ENCODE peak calls at places on chromosomes 6 and 20, in seven cellular contexts. H is suprapubic skin, U is choroid plexus epithelial cell, B is astrocyte, L is PC-9, F is fibroblast of mammary gland, Q is kidney epithelial cell. P is an unnamed sample.

GRCh38 chr6:13395272-13396237 is 67.2 kb upstream of the TBC1D7 start:
- DNase-seq in H (no peak), U (peak), B (peak), L (peak), F (peak), Q (peak), P (peak)

GRCh38 chr6:78605909-78606446 is 261.4 kb upstream of the IRAK1BP1 start:
- DNase-seq in H (no peak), U (peak), B (peak), L (no peak), F (peak), Q (no peak), P (peak)

GRCh38 chr6:112622036-112622435 is 274.9 kb downstream of the RFPL4B start:
- DNase-seq in H (no peak), U (peak), B (no peak), L (no peak), F (no peak), Q (no peak), P (no peak)

GRCh38 chr6:75167426-75167825 is 38.4 kb downstream of the COL12A1 start:
- DNase-seq in H (no peak), U (no peak), B (no peak), L (no peak), F (no peak), Q (no peak), P (peak)

GRCh38 chr20:21125072-21125848 is 622 bp upstream of the KIZ start:
- DNase-seq in H (peak), U (peak), B (peak), L (peak), F (peak), Q (no peak), P (no peak)

GRCh38 chr20:31968299-31969126 is 562 bp downstream of the XKR7 start:
- DNase-seq in H (peak), U (peak), B (peak), L (no peak), F (peak), Q (peak), P (no peak)

GRCh38 chr6:148771212-148771601 is 24.4 kb downstream of the UST start:
- DNase-seq in H (no peak), U (no peak), B (no peak), L (no peak), F (no peak), Q (no peak), P (no peak)

GRCh38 chr6:98871057-98871456 is 36.7 kb downstream of the POU3F2 start:
- DNase-seq in H (no peak), U (peak), B (peak), L (peak), F (peak), Q (no peak), P (no peak)

GRCh38 chr6:84228198-84228543 is 728 bp upstream of the CEP162 start:
- DNase-seq in H (no peak), U (no peak), B (no peak), L (no peak), F (no peak), Q (no peak), P (no peak)

GRCh38 chr6:104404377-104404776 is 455.3 kb downstream of the HACE1 start:
- DNase-seq in H (no peak), U (no peak), B (no peak), L (no peak), F (peak), Q (no peak), P (no peak)

GRCh38 chr6:52937908-52938307 is 28.4 kb upstream of the GSTA3 start:
- DNase-seq in H (no peak), U (no peak), B (peak), L (no peak), F (peak), Q (peak), P (no peak)

GRCh38 chr6:156825475-156825874 is 48.3 kb downstream of the ARID1B start:
- DNase-seq in H (no peak), U (no peak), B (no peak), L (no peak), F (no peak), Q (no peak), P (no peak)

GRCh38 chr6:163355471-163355991 is 59.0 kb upstream of the QKI start:
- DNase-seq in H (no peak), U (peak), B (peak), L (no peak), F (peak), Q (no peak), P (peak)

GRCh38 chr6:134165827-134166226 is 113.4 kb upstream of the SLC2A12 start:
- DNase-seq in H (no peak), U (peak), B (no peak), L (peak), F (peak), Q (no peak), P (no peak)

GRCh38 chr6:168101201-168102092 is 22.4 kb upstream of the FRMD1 start:
- DNase-seq in H (no peak), U (no peak), B (no peak), L (no peak), F (no peak), Q (no peak), P (no peak)

GRCh38 chr6:105482227-105482839 is 79.5 kb upstream of the PREP start:
- DNase-seq in H (peak), U (peak), B (no peak), L (no peak), F (peak), Q (no peak), P (no peak)

GRCh38 chr20:47397652-47398301 is 41.3 kb upstream of the ZMYND8 start:
- DNase-seq in H (no peak), U (no peak), B (no peak), L (no peak), F (no peak), Q (no peak), P (no peak)

GRCh38 chr6:157558487-157559200 is 177.7 kb downstream of the ZDHHC14 start:
- DNase-seq in H (no peak), U (no peak), B (no peak), L (no peak), F (no peak), Q (no peak), P (no peak)

GRCh38 chr20:38111366-38112232 is 53.5 kb downstream of the TGM2 start:
- DNase-seq in H (no peak), U (no peak), B (no peak), L (no peak), F (no peak), Q (no peak), P (no peak)

GRCh38 chr6:159646136-159646535 is 46.9 kb downstream of the SOD2 start:
- DNase-seq in H (no peak), U (peak), B (no peak), L (no peak), F (peak), Q (no peak), P (no peak)

GRCh38 chr6:16045238-16045637 is 83.6 kb upstream of the MYLIP start:
- DNase-seq in H (no peak), U (peak), B (no peak), L (no peak), F (peak), Q (no peak), P (no peak)

GRCh38 chr6:85417336-85417735 is 32.5 kb upstream of the NT5E start:
- DNase-seq in H (no peak), U (no peak), B (no peak), L (no peak), F (peak), Q (no peak), P (no peak)

GRCh38 chr20:36856196-36856595 is 19.7 kb upstream of the TLDC2 start:
- DNase-seq in H (no peak), U (no peak), B (no peak), L (no peak), F (peak), Q (no peak), P (no peak)

GRCh38 chr20:41003143-41003932 is 25.3 kb upstream of the TOP1 start:
- DNase-seq in H (peak), U (peak), B (peak), L (peak), F (peak), Q (peak), P (peak)

GRCh38 chr6:31385041-31385440 is 18.4 kb upstream of the MICA start:
- DNase-seq in H (no peak), U (no peak), B (no peak), L (no peak), F (no peak), Q (no peak), P (no peak)

GRCh38 chr6:158705386-158706126 is 55.7 kb downstream of the SYTL3 start:
- DNase-seq in H (no peak), U (no peak), B (no peak), L (no peak), F (no peak), Q (no peak), P (no peak)

GRCh38 chr20:44650777-44651493 is 564 bp downstream of the ADA start:
- DNase-seq in H (no peak), U (no peak), B (no peak), L (no peak), F (peak), Q (no peak), P (no peak)

GRCh38 chr20:53243152-53243551 is 271.0 kb downstream of the TSHZ2 start:
- DNase-seq in H (no peak), U (no peak), B (no peak), L (peak), F (no peak), Q (no peak), P (no peak)

GRCh38 chr6:42367353-42368011 is 84.2 kb downstream of the TRERF1 start:
- DNase-seq in H (no peak), U (peak), B (no peak), L (no peak), F (no peak), Q (no peak), P (no peak)

GRCh38 chr6:5511924-5512323 is 250.6 kb downstream of the FARS2 start:
- DNase-seq in H (no peak), U (peak), B (peak), L (no peak), F (peak), Q (no peak), P (peak)

GRCh38 chr20:36848078-36848660 is 27.8 kb upstream of the TLDC2 start:
- DNase-seq in H (no peak), U (peak), B (peak), L (no peak), F (peak), Q (no peak), P (no peak)

GRCh38 chr6:19301980-19302379 is 535.2 kb upstream of the ID4 start:
- DNase-seq in H (no peak), U (peak), B (peak), L (peak), F (peak), Q (no peak), P (peak)

GRCh38 chr6:132712366-132712765 is 1.5 kb downstream of the VNN1 start:
- DNase-seq in H (no peak), U (peak), B (peak), L (peak), F (peak), Q (peak), P (peak)

GRCh38 chr20:25195962-25196700 is 619 bp downstream of the ENTPD6 start:
- DNase-seq in H (peak), U (no peak), B (no peak), L (peak), F (no peak), Q (no peak), P (no peak)

GRCh38 chr20:45419188-45420091 is 3.5 kb downstream of the PIGT start:
- DNase-seq in H (peak), U (peak), B (peak), L (peak), F (peak), Q (peak), P (no peak)

DNA sequence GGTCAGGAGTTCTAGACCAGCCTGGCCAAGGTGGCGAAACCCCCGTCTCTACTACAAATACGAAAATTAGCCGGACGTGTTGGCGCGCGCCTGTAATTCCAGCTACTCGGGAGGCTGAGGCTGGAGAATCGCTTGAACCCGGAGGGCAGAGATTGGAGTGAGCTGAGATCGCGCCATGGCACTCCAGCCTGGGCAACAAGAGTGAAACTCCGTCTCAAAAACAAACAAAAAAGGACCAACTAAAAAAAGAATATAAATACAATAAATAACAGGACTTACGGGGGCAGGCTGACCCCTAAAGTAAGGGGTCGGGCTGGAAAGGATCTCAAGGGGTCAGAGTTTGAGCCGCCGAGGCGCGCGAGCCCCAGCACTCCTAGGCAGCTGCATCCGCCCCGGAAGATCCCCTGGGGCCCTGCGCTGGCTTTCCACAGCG is 509 bp upstream of the TPD52L2 start:
- DNase-seq in H (no peak), U (no peak), B (no peak), L (no peak), F (no peak), Q (no peak), P (no peak)
- H3K4me3 ChIP-seq in H (peak), U (peak), B (peak), L (peak), F (peak), Q (peak), P (peak)

GRCh38 chr6:34213772-34214171 is 22.9 kb upstream of the HMGA1 start:
- DNase-seq in H (no peak), U (no peak), B (no peak), L (no peak), F (no peak), Q (no peak), P (no peak)
- TF ChIP-seq CTCF in H (no peak), U (no peak), B (no peak), L (no peak), F (no peak), Q (no peak), P (no peak)

GRCh38 chr6:7169296-7169721 is 61.5 kb downstream of the RREB1 start:
- DNase-seq in H (no peak), U (no peak), B (no peak), L (no peak), F (no peak), Q (no peak), P (no peak)

GRCh38 chr6:7165736-7166296 is 58.1 kb downstream of the RREB1 start:
- DNase-seq in H (no peak), U (no peak), B (no peak), L (no peak), F (no peak), Q (no peak), P (no peak)

GRCh38 chr6:7165002-7165735 is 57.4 kb downstream of the RREB1 start:
- DNase-seq in H (no peak), U (peak), B (peak), L (no peak), F (no peak), Q (no peak), P (no peak)

GRCh38 chr6:7164536-7165001 is 56.8 kb downstream of the RREB1 start:
- DNase-seq in H (no peak), U (no peak), B (no peak), L (no peak), F (no peak), Q (no peak), P (no peak)

DNA sequence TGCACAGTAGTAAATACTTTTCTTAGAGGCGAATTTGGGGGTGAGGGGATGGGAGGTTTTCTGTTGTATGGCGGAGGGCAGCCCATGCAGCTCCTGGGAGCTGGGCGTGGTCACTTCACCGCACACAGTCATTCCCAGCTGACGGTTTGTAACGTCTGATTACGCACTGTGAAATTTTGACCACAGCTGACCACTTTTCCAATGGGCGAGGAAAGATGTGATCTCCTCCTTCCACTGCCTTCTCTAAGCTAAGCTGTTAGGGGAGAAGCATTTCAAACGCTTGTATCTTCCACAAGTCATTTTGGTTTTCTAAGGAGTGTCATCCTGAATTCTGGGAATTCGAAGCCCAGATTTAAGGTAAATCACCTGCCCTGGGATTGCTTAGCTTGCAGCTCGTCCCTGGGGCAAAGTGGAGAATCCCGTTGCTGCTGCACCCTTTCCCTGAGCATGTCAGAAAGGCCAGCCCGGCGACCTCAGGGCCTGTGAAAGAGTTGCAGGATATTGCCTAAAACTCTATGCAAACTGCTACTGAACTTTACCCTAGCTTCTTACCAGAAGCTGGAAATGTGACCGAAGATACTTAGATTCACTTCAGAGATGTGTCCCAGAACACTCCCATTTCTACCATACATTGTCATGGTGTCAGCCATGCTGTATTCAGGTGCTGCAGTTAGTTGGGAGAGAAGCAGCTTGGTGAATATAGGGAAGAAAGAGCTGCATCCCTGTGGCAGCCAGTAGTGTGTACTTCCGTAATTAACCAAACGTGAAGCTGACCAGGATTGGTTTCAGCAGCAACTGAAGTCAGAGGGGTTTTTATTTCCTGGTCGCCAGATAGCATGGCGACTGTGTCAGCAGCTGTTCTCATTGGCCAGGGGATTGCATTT is 58.9 kb downstream of the RREB1 start:
- DNase-seq in H (no peak), U (peak), B (peak), L (no peak), F (peak), Q (no peak), P (no peak)
- H3K4me3 ChIP-seq in H (no peak), U (no peak), B (no peak), L (no peak), F (no peak), Q (no peak), P (no peak)

DNA sequence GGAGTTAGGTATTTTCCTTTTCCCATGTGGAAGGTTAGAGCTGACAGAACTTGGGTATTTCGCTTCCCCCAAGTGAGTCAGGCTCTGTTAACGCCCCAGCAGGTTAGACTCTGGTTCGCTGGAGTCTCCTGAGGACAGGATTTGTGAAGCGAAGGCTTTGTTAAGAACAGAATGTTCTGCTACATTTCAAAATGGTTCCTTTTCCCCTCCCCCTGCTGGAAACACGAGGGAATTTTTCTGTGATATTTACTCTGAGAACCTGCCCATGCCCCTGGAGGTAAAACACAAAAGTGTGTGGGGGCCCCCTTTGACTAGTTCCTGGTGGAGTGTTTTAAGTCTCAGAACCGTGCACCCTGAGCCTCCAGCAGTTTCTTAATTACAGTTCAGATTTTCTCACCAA is 731.4 kb upstream of the CITED2 start:
- DNase-seq in H (no peak), U (peak), B (no peak), L (no peak), F (peak), Q (peak), P (no peak)
- TF ChIP-seq CTCF in H (peak), U (peak), B (no peak), L (peak), F (peak), Q (peak), P (peak)

GRCh38 chr6:3230275-3231212 is 3.1 kb upstream of the TUBB2B start:
- DNase-seq in H (no peak), U (peak), B (peak), L (no peak), F (no peak), Q (no peak), P (no peak)
- H3K4me3 ChIP-seq in H (peak), U (peak), B (peak), L (no peak), F (peak), Q (peak), P (peak)

DNA sequence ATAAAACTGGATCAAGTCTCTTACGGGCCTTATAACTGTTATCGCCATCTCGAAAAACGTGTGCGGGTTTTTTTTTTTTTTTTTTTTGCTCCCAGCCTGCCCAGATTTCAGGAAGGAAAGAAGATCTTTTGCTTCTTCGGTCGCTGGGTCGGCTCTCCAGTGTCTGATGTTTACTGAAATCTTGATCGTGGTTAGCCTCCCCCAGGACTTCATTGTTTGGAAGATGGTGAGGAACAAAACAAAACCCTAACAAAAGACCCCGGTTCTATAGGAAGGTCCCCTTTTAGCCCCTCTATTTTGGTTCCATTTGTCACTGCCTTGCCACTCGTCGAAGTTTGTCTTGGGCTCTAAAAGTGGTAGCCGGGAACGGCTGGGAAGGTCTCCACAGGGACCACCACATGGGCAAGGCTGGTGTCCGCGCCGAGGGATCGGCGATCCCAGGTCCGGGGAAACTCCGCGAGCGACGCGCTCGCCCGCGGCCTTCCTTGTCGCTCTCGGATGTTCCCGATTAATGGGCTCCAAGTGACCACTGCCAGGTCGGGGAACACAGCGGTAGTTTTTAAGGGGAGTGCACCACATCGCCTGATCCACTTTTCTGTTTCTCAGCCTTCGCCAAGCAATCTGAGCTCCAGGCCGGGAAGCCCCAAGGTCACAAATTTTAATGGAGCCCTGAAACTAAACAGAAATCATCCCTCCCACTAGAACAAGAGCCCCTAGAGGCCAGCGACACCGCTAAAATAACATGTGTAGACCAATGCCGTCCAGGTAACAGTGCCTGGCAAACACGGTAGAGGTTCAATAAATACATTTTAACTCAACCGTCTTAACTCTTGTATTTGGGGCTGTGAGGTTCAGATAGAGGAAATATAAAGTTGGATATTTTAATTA is 27.0 kb downstream of the TRIM27 start:
- DNase-seq in H (peak), U (peak), B (peak), L (peak), F (peak), Q (no peak), P (peak)
- TF ChIP-seq CTCF in H (peak), U (peak), B (peak), L (peak), F (peak), Q (peak), P (peak)

P was measured in retinal pigment epithelial cell.